ENCODE peak calls at places on chromosomes 1 and 21, in six cellular contexts. One of them, this sample, is unnamed.

GRCh38 chr1:200628223-200628868 is 7.8 kb upstream of the KIF14 start:
- DNase-seq in AG09319: no peak
- DNase-seq in GM12865: peak
- DNase-seq in HFFc6: no peak
- DNase-seq in pancreas: no peak
- DNase-seq in mucosa of descending colon: peak
- DNase-seq in this sample: no peak

GRCh38 chr1:44643721-44644330 is 30.5 kb downstream of the TMEM53 start:
- DNase-seq in AG09319: no peak
- DNase-seq in HFFc6: no peak
- DNase-seq in pancreas: no peak
- DNase-seq in mucosa of descending colon: no peak
- DNase-seq in GM12865: no peak
- DNase-seq in this sample: no peak

GRCh38 chr1:194908643-194909042 is 1699.6 kb downstream of the KCNT2 start:
- DNase-seq in AG09319: no peak
- DNase-seq in mucosa of descending colon: no peak
- DNase-seq in GM12865: no peak
- DNase-seq in HFFc6: peak
- DNase-seq in pancreas: no peak
- DNase-seq in this sample: no peak

GRCh38 chr1:51417496-51418383 is 87.4 kb upstream of the TTC39A start:
- DNase-seq in pancreas: no peak
- DNase-seq in GM12865: no peak
- DNase-seq in mucosa of descending colon: no peak
- DNase-seq in HFFc6: peak
- DNase-seq in AG09319: no peak
- DNase-seq in this sample: no peak

GRCh38 chr1:208240698-208241355 is 3.4 kb downstream of the PLXNA2 start:
- DNase-seq in GM12865: no peak
- DNase-seq in AG09319: no peak
- DNase-seq in HFFc6: no peak
- DNase-seq in mucosa of descending colon: peak
- DNase-seq in pancreas: no peak
- DNase-seq in this sample: no peak

GRCh38 chr1:100036718-100037664 is 67.2 kb downstream of the SLC35A3 start:
- DNase-seq in HFFc6: peak
- DNase-seq in AG09319: no peak
- DNase-seq in mucosa of descending colon: peak
- DNase-seq in GM12865: peak
- DNase-seq in pancreas: no peak
- DNase-seq in this sample: no peak

GRCh38 chr1:7579831-7580804 is 191.0 kb upstream of the VAMP3 start:
- DNase-seq in AG09319: no peak
- DNase-seq in pancreas: no peak
- DNase-seq in mucosa of descending colon: no peak
- DNase-seq in GM12865: no peak
- DNase-seq in HFFc6: no peak
- DNase-seq in this sample: no peak

GRCh38 chr1:177913762-177914540 is 55.9 kb downstream of the SEC16B start:
- DNase-seq in AG09319: peak
- DNase-seq in HFFc6: peak
- DNase-seq in mucosa of descending colon: peak
- DNase-seq in GM12865: peak
- DNase-seq in pancreas: peak
- DNase-seq in this sample: peak

GRCh38 chr21:46368533-46369285 is 44.8 kb downstream of the PCNT start:
- DNase-seq in mucosa of descending colon: peak
- DNase-seq in pancreas: no peak
- DNase-seq in HFFc6: no peak
- DNase-seq in GM12865: peak
- DNase-seq in AG09319: no peak
- DNase-seq in this sample: no peak

GRCh38 chr1:209802117-209802779 is 3.7 kb downstream of the IRF6 start:
- DNase-seq in mucosa of descending colon: peak
- DNase-seq in GM12865: no peak
- DNase-seq in AG09319: no peak
- DNase-seq in HFFc6: no peak
- DNase-seq in pancreas: no peak
- DNase-seq in this sample: no peak

GRCh38 chr1:30149226-30149625 is 574.2 kb downstream of the MATN1 start:
- DNase-seq in HFFc6: no peak
- DNase-seq in GM12865: no peak
- DNase-seq in AG09319: no peak
- DNase-seq in mucosa of descending colon: no peak
- DNase-seq in pancreas: no peak
- DNase-seq in this sample: no peak

GRCh38 chr1:87449348-87449963 is 120.8 kb downstream of the LMO4 start:
- DNase-seq in HFFc6: no peak
- DNase-seq in pancreas: peak
- DNase-seq in mucosa of descending colon: peak
- DNase-seq in AG09319: no peak
- DNase-seq in GM12865: peak
- DNase-seq in this sample: no peak

DNA sequence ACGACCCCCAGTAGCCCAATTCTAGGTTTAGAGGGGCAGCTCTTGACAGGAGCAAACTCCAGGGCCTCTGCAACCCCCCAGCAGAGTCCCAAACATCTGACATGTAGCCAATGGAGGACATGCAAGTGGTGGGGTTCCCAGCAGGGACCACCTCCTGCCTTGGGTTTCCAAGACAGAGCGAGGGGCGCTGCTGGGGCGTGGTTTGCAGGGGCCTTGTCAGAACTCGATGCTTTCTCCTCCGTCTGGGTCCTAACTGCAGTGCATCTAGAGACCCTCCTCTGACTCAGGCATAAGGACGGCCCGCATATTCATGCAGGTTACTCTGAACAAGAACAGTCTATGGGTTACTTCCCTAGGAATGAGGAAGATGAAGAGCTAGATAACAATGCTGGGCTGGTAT is 17.2 kb downstream of the EPHX1 start:
- DNase-seq in mucosa of descending colon: no peak
- DNase-seq in HFFc6: no peak
- DNase-seq in GM12865: no peak
- DNase-seq in pancreas: no peak
- DNase-seq in AG09319: no peak
- DNase-seq in this sample: no peak
- TF ChIP-seq CTCF in mucosa of descending colon: no peak
- TF ChIP-seq CTCF in HFFc6: no peak
- TF ChIP-seq CTCF in GM12865: no peak
- TF ChIP-seq CTCF in pancreas: no peak
- TF ChIP-seq CTCF in AG09319: no peak
- TF ChIP-seq CTCF in this sample: no peak

DNA sequence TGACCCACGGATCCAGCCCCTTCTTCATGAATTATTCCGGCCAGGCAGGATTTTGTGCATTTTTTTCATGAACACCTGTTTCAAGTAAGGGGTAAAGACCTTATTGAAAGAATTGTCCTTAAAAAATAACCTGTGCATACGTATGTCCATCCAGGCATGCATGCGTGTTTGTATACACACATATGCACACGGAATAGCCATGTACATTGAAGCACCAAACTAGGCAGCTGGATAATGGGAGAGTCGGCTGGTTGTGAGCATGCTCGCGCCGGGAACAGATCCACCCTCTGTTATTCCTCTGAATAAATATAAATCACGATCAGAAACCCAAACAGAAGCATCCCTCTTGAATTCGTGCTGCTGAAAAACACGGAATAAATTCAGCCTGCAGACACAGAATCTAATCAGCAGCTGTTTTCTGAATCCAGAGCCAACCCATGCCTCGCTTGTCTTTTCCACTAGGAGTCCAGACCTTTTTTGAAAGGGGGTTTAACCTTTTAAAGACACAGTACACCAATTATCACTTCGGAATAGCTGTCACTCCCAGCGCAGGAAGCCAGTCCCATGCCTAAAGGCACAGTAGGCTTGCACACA is at the start of gene HIVEP3:
- DNase-seq in HFFc6: peak
- DNase-seq in mucosa of descending colon: no peak
- DNase-seq in GM12865: no peak
- DNase-seq in AG09319: no peak
- DNase-seq in pancreas: no peak
- DNase-seq in this sample: no peak
- TF ChIP-seq CTCF in HFFc6: peak
- TF ChIP-seq CTCF in mucosa of descending colon: no peak
- TF ChIP-seq CTCF in GM12865: no peak
- TF ChIP-seq CTCF in AG09319: no peak
- TF ChIP-seq CTCF in pancreas: no peak
- TF ChIP-seq CTCF in this sample: no peak

DNA sequence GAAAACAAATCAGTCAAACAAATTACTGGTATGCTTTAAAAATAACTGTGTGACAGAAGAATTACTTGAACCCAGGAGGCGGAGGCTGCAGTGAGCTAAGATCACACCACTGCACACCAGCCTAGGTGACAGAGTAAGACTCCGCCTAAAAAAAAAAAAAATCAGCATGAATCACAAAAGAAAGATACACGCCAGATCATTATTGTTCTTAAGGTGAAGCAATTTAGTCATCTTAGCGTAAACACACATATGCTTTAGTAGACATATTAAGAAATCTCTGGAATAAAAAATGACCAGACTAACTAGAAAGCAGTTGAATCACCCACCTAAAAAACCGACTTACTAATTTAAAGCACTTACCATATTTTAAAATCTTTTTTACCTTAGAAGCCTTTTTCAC is 20.2 kb downstream of the RERE start:
- DNase-seq in AG09319: no peak
- DNase-seq in mucosa of descending colon: no peak
- DNase-seq in pancreas: no peak
- DNase-seq in GM12865: no peak
- DNase-seq in HFFc6: no peak
- DNase-seq in this sample: no peak
- TF ChIP-seq CTCF in AG09319: no peak
- TF ChIP-seq CTCF in mucosa of descending colon: no peak
- TF ChIP-seq CTCF in pancreas: no peak
- TF ChIP-seq CTCF in GM12865: no peak
- TF ChIP-seq CTCF in HFFc6: no peak
- TF ChIP-seq CTCF in this sample: no peak

DNA sequence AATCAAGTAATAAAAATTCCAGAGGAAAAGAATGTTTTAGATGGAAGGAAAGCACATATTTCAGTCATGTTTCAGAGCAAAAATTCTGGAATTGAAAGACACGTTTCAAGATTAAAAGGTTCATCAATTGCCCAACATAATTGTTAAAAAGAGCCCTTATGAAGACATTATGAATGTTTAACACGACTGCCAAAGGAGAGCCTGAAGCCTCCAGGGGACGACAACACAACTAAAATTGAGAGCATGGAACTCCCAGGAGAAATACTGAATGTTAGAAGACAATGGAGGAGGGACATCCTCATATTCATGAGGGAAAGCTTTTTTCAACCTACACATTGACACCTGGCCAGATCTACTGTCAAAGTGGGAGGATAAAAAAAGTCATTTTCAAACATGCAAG is 16.0 kb downstream of the OR2T11 start:
- DNase-seq in HFFc6: peak
- DNase-seq in mucosa of descending colon: peak
- DNase-seq in GM12865: peak
- DNase-seq in pancreas: peak
- DNase-seq in AG09319: peak
- DNase-seq in this sample: no peak
- TF ChIP-seq CTCF in HFFc6: peak
- TF ChIP-seq CTCF in mucosa of descending colon: peak
- TF ChIP-seq CTCF in GM12865: peak
- TF ChIP-seq CTCF in pancreas: no peak
- TF ChIP-seq CTCF in AG09319: peak
- TF ChIP-seq CTCF in this sample: no peak

DNA sequence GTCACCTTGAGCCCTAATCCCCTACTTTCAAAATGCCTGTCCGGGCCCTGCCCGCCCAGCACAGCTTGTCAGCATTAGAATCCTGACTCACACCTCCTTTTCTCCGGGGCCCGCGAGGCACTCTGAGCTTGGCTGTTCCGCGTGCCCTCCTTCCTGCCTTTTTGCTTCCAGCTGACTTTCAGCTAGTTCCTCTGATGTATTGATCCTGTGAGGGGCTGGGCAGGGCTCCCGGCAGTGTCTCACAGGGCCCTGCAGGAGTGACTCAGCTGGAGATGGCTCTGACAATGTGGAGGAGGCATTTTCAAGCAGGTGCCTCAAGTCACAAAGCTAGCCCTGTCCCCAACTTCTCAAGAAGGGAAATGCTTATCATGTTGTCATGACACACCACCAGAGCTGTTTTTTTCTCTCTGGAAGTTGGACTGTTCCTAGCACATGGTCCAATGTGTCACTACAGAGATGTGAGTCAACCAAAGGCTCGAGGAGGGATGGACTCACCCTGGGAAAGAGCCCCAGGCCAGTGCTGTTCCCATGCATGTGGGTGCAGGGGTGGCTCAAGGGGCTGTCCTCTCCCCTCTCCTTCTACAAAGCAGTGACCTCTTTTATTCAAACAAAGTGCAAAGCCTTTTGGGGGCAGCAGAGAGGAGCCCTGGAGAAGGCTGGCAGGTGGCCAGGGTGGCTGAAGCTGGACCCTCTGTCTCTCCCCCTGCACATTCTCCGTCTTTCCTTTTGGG is 30.6 kb downstream of the SYT6 start:
- DNase-seq in HFFc6: peak
- DNase-seq in GM12865: no peak
- DNase-seq in pancreas: no peak
- DNase-seq in AG09319: no peak
- DNase-seq in mucosa of descending colon: no peak
- DNase-seq in this sample: no peak
- TF ChIP-seq CTCF in HFFc6: peak
- TF ChIP-seq CTCF in GM12865: no peak
- TF ChIP-seq CTCF in pancreas: no peak
- TF ChIP-seq CTCF in AG09319: no peak
- TF ChIP-seq CTCF in mucosa of descending colon: no peak
- TF ChIP-seq CTCF in this sample: no peak

DNA sequence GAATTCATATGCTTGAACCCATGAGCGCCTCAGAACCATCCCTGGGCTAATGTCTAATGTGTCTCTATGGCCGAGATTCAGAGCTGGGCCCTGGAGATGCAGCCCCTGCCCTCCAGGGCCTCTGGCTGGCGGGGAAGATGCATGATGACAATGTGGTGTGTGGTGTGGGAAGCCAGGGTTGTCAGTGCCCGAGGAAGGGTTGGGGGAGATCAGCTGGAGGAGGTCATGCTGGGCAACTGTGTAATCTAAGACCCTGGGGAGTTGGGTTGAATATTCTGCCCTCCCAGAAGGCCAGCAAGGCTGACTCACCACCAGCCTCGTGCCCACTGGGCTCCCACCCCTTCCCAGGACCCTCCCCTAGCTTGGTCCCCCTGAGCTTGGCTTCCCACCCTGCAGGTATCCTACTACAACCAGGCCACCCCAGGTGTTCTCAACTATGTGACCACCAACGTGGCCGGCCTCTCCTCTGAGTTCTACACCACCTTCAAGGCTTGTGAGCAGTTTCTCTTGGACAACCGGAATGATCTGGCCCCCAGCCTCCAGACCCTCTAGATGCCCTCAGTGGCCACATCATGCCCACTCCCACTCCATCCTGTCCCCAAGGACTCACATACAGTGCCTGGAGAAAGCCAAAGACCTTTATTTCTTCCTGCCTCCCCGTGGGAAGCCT is 14.6 kb downstream of the FAM151A start:
- DNase-seq in mucosa of descending colon: no peak
- DNase-seq in HFFc6: no peak
- DNase-seq in GM12865: no peak
- DNase-seq in AG09319: no peak
- DNase-seq in pancreas: no peak
- DNase-seq in this sample: no peak
- TF ChIP-seq CTCF in mucosa of descending colon: no peak
- TF ChIP-seq CTCF in HFFc6: no peak
- TF ChIP-seq CTCF in GM12865: no peak
- TF ChIP-seq CTCF in AG09319: no peak
- TF ChIP-seq CTCF in pancreas: no peak
- TF ChIP-seq CTCF in this sample: no peak

This sample was measured in endothelial cell.